ENCODE peak calls at places on chromosomes 2 and 18, in ten cellular contexts. J is pons, Q is HS-5, W is GM12865, X is neural progenitor cell, U is astrocyte of the spinal cord, B is fibroblast of the conjunctiva, S is SJCRH30, T is cardiac septum, K is T-cell. C is an unnamed sample.

GRCh38 chr18:48918660-48919415 is 31.9 kb downstream of the SMAD7 start:
- DNase-seq in S (no peak), W (no peak), K (no peak), Q (no peak), T (no peak), U (no peak), J (no peak), B (no peak), X (no peak), C (no peak)

GRCh38 chr2:136310005-136310495 is 192.1 kb upstream of the CXCR4 start:
- DNase-seq in Q (no peak), S (no peak), U (no peak), T (no peak), B (no peak), J (no peak), K (no peak), W (peak; percentile 84), X (no peak), C (no peak)

GRCh38 chr2:127196998-127197397 is 23.1 kb downstream of the CYP27C1 start:
- DNase-seq in W (peak; percentile 46), K (no peak), S (peak; percentile 31), X (peak; percentile 45), J (no peak), Q (no peak), U (no peak), T (no peak), B (no peak), C (no peak)

GRCh38 chr18:2009957-2010697 is 561.2 kb downstream of the METTL4 start:
- DNase-seq in X (no peak), S (no peak), B (no peak), K (no peak), T (no peak), J (no peak), W (no peak), U (no peak), Q (no peak), C (peak; percentile 2)

GRCh38 chr2:236054125-236054524 is 114.1 kb downstream of the GBX2 start:
- DNase-seq in B (no peak), U (no peak), J (no peak), K (no peak), Q (no peak), T (no peak), S (peak; percentile 49), X (no peak), W (no peak), C (no peak)

GRCh38 chr2:1421731-1422130 is 8.5 kb downstream of the TPO start:
- DNase-seq in J (no peak), T (no peak), S (no peak), X (no peak), K (no peak), B (no peak), Q (no peak), U (no peak), W (no peak), C (no peak)

GRCh38 chr2:669323-669722 is 7.9 kb downstream of the TMEM18 start:
- DNase-seq in K (no peak), T (no peak), J (no peak), X (no peak), Q (no peak), B (no peak), U (peak; percentile 70), S (no peak), W (no peak), C (peak; percentile 68)

GRCh38 chr2:215450188-215451011 is 14.5 kb upstream of the FN1 start:
- DNase-seq in T (no peak), K (no peak), W (no peak), U (no peak), X (no peak), J (no peak), S (no peak), B (no peak), Q (no peak), C (no peak)

GRCh38 chr2:16057661-16058060 is 117.3 kb downstream of the MYCN start:
- DNase-seq in Q (no peak), S (no peak), T (no peak), X (no peak), B (no peak), W (no peak), K (no peak), U (no peak), J (no peak), C (no peak)

GRCh38 chr2:126429129-126429528 is 226.8 kb upstream of the GYPC start:
- DNase-seq in J (no peak), B (no peak), W (no peak), K (no peak), S (no peak), Q (no peak), U (no peak), T (no peak), X (no peak), C (no peak)

GRCh38 chr2:10194021-10194820 is 71.7 kb downstream of the RRM2 start:
- DNase-seq in X (no peak), S (no peak), W (no peak), J (no peak), U (peak; percentile 32), B (no peak), T (no peak), K (no peak), Q (no peak), C (no peak)

GRCh38 chr18:2980607-2980923 is 32.4 kb downstream of the LPIN2 start:
- DNase-seq in T (no peak), Q (no peak), W (no peak), X (no peak), S (no peak), K (no peak), J (no peak), U (no peak), B (no peak), C (no peak)

GRCh38 chr2:9222246-9222898 is 15.8 kb downstream of the ASAP2 start:
- DNase-seq in Q (no peak), U (no peak), W (no peak), K (no peak), T (no peak), B (no peak), X (no peak), S (no peak), J (no peak), C (no peak)

GRCh38 chr18:49521251-49521650 is 34.2 kb upstream of the C18orf32 start:
- DNase-seq in W (no peak), J (no peak), S (peak; percentile 91), T (no peak), X (peak; percentile 76), U (no peak), Q (no peak), K (no peak), B (no peak), C (no peak)

GRCh38 chr18:69948919-69949537 is 1.4 kb upstream of the CD226 start:
- DNase-seq in K (no peak), X (no peak), Q (no peak), S (no peak), B (no peak), W (peak; percentile 94), T (no peak), J (peak; percentile 65), U (no peak), C (no peak)

GRCh38 chr2:62426005-62426912 is 79.7 kb downstream of the TMEM17 start:
- DNase-seq in K (no peak), T (no peak), Q (no peak), U (no peak), X (no peak), S (no peak), J (no peak), B (no peak), W (no peak), C (no peak)

GRCh38 chr2:158586491-158586890 is 129.7 kb downstream of the PKP4 start:
- DNase-seq in Q (peak; percentile 69), T (no peak), S (no peak), U (peak; percentile 64), B (peak; percentile 46), W (no peak), X (no peak), K (no peak), J (no peak), C (peak; percentile 96)

GRCh38 chr18:57644540-57644939 is 22.9 kb upstream of the NARS1 start:
- DNase-seq in Q (no peak), W (no peak), B (no peak), K (no peak), T (no peak), J (no peak), X (no peak), S (no peak), U (peak; percentile 44), C (peak; percentile 66)

GRCh38 chr2:69733338-69734039 is 8.4 kb upstream of the ANXA4 start:
- DNase-seq in U (no peak), X (no peak), K (no peak), B (no peak), W (no peak), Q (no peak), J (no peak), T (no peak), S (no peak), C (no peak)

GRCh38 chr2:11683966-11684365 is 14.0 kb upstream of the NTSR2 start:
- DNase-seq in W (no peak), K (no peak), J (no peak), B (no peak), S (no peak), U (no peak), X (no peak), Q (no peak), T (no peak), C (no peak)